ENCODE peak calls at places on chromosomes 13 and 19, in seven cellular contexts. One of them, this sample, is unnamed. For H3K4me1, the result is how much of the 10 kb centered on the place peaks cover.

GRCh38 chr13:112102243-112102642 is 35.3 kb downstream of the SOX1 start:
- DNase-seq in OCI-LY7: no peak
- DNase-seq in CD4-positive, CD25-positive, alpha-beta regulatory T cell: no peak
- DNase-seq in left ventricle myocardium inferior: no peak
- DNase-seq in fibroblast of lung: no peak
- DNase-seq in Karpas-422: peak
- DNase-seq in Peyer's patch: no peak
- DNase-seq in this sample: peak

GRCh38 chr19:56566904-56567273 is 379 bp upstream of the ZNF470 start:
- DNase-seq in OCI-LY7: no peak
- DNase-seq in CD4-positive, CD25-positive, alpha-beta regulatory T cell: peak
- DNase-seq in left ventricle myocardium inferior: peak
- DNase-seq in fibroblast of lung: peak
- DNase-seq in Karpas-422: no peak
- DNase-seq in Peyer's patch: no peak
- DNase-seq in this sample: peak

GRCh38 chr13:91802957-91803356 is 404.5 kb downstream of the GPC5 start:
- DNase-seq in OCI-LY7: no peak
- DNase-seq in CD4-positive, CD25-positive, alpha-beta regulatory T cell: no peak
- DNase-seq in left ventricle myocardium inferior: no peak
- DNase-seq in fibroblast of lung: no peak
- DNase-seq in Karpas-422: no peak
- DNase-seq in Peyer's patch: no peak
- DNase-seq in this sample: no peak

GRCh38 chr13:63855457-63856118 is 2439.9 kb upstream of the PCDH20 start:
- DNase-seq in OCI-LY7: no peak
- DNase-seq in CD4-positive, CD25-positive, alpha-beta regulatory T cell: no peak
- DNase-seq in left ventricle myocardium inferior: no peak
- DNase-seq in fibroblast of lung: no peak
- DNase-seq in Karpas-422: no peak
- DNase-seq in Peyer's patch: no peak
- DNase-seq in this sample: no peak

GRCh38 chr13:36998624-36999041 is 507 bp downstream of the ALG5 start:
- DNase-seq in OCI-LY7: peak
- DNase-seq in CD4-positive, CD25-positive, alpha-beta regulatory T cell: no peak
- DNase-seq in left ventricle myocardium inferior: peak
- DNase-seq in fibroblast of lung: no peak
- DNase-seq in Karpas-422: peak
- DNase-seq in Peyer's patch: peak
- DNase-seq in this sample: peak

GRCh38 chr13:112052213-112052612 is 14.7 kb upstream of the SOX1 start:
- DNase-seq in OCI-LY7: no peak
- DNase-seq in CD4-positive, CD25-positive, alpha-beta regulatory T cell: no peak
- DNase-seq in left ventricle myocardium inferior: no peak
- DNase-seq in fibroblast of lung: no peak
- DNase-seq in Karpas-422: no peak
- DNase-seq in Peyer's patch: no peak
- DNase-seq in this sample: no peak

GRCh38 chr13:99677388-99677951 is 176.2 kb downstream of the TM9SF2 start:
- DNase-seq in OCI-LY7: no peak
- DNase-seq in CD4-positive, CD25-positive, alpha-beta regulatory T cell: no peak
- DNase-seq in left ventricle myocardium inferior: no peak
- DNase-seq in fibroblast of lung: peak
- DNase-seq in Karpas-422: no peak
- DNase-seq in Peyer's patch: no peak
- DNase-seq in this sample: no peak

GRCh38 chr13:97225533-97225932 is 3.4 kb downstream of the MBNL2 start:
- DNase-seq in OCI-LY7: peak
- DNase-seq in CD4-positive, CD25-positive, alpha-beta regulatory T cell: no peak
- DNase-seq in left ventricle myocardium inferior: no peak
- DNase-seq in fibroblast of lung: no peak
- DNase-seq in Karpas-422: no peak
- DNase-seq in Peyer's patch: no peak
- DNase-seq in this sample: peak

GRCh38 chr19:39192846-39193245 is 3.9 kb upstream of the NCCRP1 start:
- DNase-seq in OCI-LY7: no peak
- DNase-seq in CD4-positive, CD25-positive, alpha-beta regulatory T cell: no peak
- DNase-seq in left ventricle myocardium inferior: no peak
- DNase-seq in fibroblast of lung: no peak
- DNase-seq in Karpas-422: no peak
- DNase-seq in Peyer's patch: no peak
- DNase-seq in this sample: no peak

GRCh38 chr13:50403311-50403710 is 388.1 kb downstream of the KCNRG start:
- DNase-seq in OCI-LY7: no peak
- DNase-seq in CD4-positive, CD25-positive, alpha-beta regulatory T cell: no peak
- DNase-seq in left ventricle myocardium inferior: no peak
- DNase-seq in fibroblast of lung: no peak
- DNase-seq in Karpas-422: peak
- DNase-seq in Peyer's patch: no peak
- DNase-seq in this sample: no peak

GRCh38 chr13:113117956-113118327 is 4.7 kb upstream of the F10 start:
- DNase-seq in OCI-LY7: no peak
- DNase-seq in CD4-positive, CD25-positive, alpha-beta regulatory T cell: no peak
- DNase-seq in left ventricle myocardium inferior: no peak
- DNase-seq in fibroblast of lung: no peak
- DNase-seq in Karpas-422: no peak
- DNase-seq in Peyer's patch: no peak
- DNase-seq in this sample: no peak

GRCh38 chr19:3743486-3743885 is 18.0 kb downstream of the APBA3 start:
- DNase-seq in OCI-LY7: peak
- DNase-seq in CD4-positive, CD25-positive, alpha-beta regulatory T cell: no peak
- DNase-seq in left ventricle myocardium inferior: no peak
- DNase-seq in fibroblast of lung: no peak
- DNase-seq in Karpas-422: peak
- DNase-seq in Peyer's patch: no peak
- DNase-seq in this sample: no peak

GRCh38 chr19:40594657-40595077 is 6.5 kb upstream of the LTBP4 start:
- DNase-seq in OCI-LY7: no peak
- DNase-seq in CD4-positive, CD25-positive, alpha-beta regulatory T cell: no peak
- DNase-seq in left ventricle myocardium inferior: no peak
- DNase-seq in fibroblast of lung: no peak
- DNase-seq in Karpas-422: no peak
- DNase-seq in Peyer's patch: no peak
- DNase-seq in this sample: no peak

GRCh38 chr13:97253581-97254293 is 31.6 kb downstream of the MBNL2 start:
- DNase-seq in OCI-LY7: no peak
- DNase-seq in CD4-positive, CD25-positive, alpha-beta regulatory T cell: no peak
- DNase-seq in left ventricle myocardium inferior: no peak
- DNase-seq in fibroblast of lung: no peak
- DNase-seq in Karpas-422: no peak
- DNase-seq in Peyer's patch: no peak
- DNase-seq in this sample: no peak

GRCh38 chr13:46641274-46642081 is 88.5 kb downstream of the LRCH1 start:
- DNase-seq in OCI-LY7: no peak
- DNase-seq in CD4-positive, CD25-positive, alpha-beta regulatory T cell: no peak
- DNase-seq in left ventricle myocardium inferior: peak
- DNase-seq in fibroblast of lung: no peak
- DNase-seq in Karpas-422: no peak
- DNase-seq in Peyer's patch: no peak
- DNase-seq in this sample: no peak

GRCh38 chr19:58515259-58515658 is 3.5 kb upstream of the SLC27A5 start:
- DNase-seq in OCI-LY7: no peak
- DNase-seq in CD4-positive, CD25-positive, alpha-beta regulatory T cell: no peak
- DNase-seq in left ventricle myocardium inferior: no peak
- DNase-seq in fibroblast of lung: no peak
- DNase-seq in Karpas-422: peak
- DNase-seq in Peyer's patch: no peak
- DNase-seq in this sample: no peak

GRCh38 chr19:33100894-33101644 is 20.1 kb downstream of the GPATCH1 start:
- DNase-seq in OCI-LY7: no peak
- DNase-seq in CD4-positive, CD25-positive, alpha-beta regulatory T cell: no peak
- DNase-seq in left ventricle myocardium inferior: no peak
- DNase-seq in fibroblast of lung: no peak
- DNase-seq in Karpas-422: no peak
- DNase-seq in Peyer's patch: peak
- DNase-seq in this sample: peak

GRCh38 chr13:83819611-83820010 is 62.7 kb downstream of the SLITRK1 start:
- DNase-seq in OCI-LY7: no peak
- DNase-seq in CD4-positive, CD25-positive, alpha-beta regulatory T cell: no peak
- DNase-seq in left ventricle myocardium inferior: no peak
- DNase-seq in fibroblast of lung: peak
- DNase-seq in Karpas-422: no peak
- DNase-seq in Peyer's patch: no peak
- DNase-seq in this sample: no peak

GRCh38 chr13:46679369-46680180 is 117.4 kb downstream of the ESD start:
- DNase-seq in OCI-LY7: peak
- DNase-seq in CD4-positive, CD25-positive, alpha-beta regulatory T cell: no peak
- DNase-seq in left ventricle myocardium inferior: no peak
- DNase-seq in fibroblast of lung: peak
- DNase-seq in Karpas-422: no peak
- DNase-seq in Peyer's patch: no peak
- DNase-seq in this sample: peak

GRCh38 chr19:4473708-4474503 is 1.8 kb downstream of the HDGFL2 start:
- DNase-seq in OCI-LY7: no peak
- DNase-seq in CD4-positive, CD25-positive, alpha-beta regulatory T cell: no peak
- DNase-seq in left ventricle myocardium inferior: no peak
- DNase-seq in fibroblast of lung: no peak
- DNase-seq in Karpas-422: peak
- DNase-seq in Peyer's patch: no peak
- DNase-seq in this sample: no peak

GRCh38 chr13:113407531-113408393 is 43.8 kb upstream of the GRTP1 start:
- DNase-seq in OCI-LY7: no peak
- DNase-seq in CD4-positive, CD25-positive, alpha-beta regulatory T cell: no peak
- DNase-seq in left ventricle myocardium inferior: no peak
- DNase-seq in fibroblast of lung: no peak
- DNase-seq in Karpas-422: peak
- DNase-seq in Peyer's patch: peak
- DNase-seq in this sample: no peak

GRCh38 chr13:104408733-104409132 is 1342.5 kb upstream of the SLC10A2 start:
- DNase-seq in OCI-LY7: no peak
- DNase-seq in CD4-positive, CD25-positive, alpha-beta regulatory T cell: no peak
- DNase-seq in left ventricle myocardium inferior: no peak
- DNase-seq in fibroblast of lung: peak
- DNase-seq in Karpas-422: no peak
- DNase-seq in Peyer's patch: no peak
- DNase-seq in this sample: no peak

GRCh38 chr19:40191836-40192646 is 815 bp downstream of the MAP3K10 start:
- DNase-seq in OCI-LY7: peak
- DNase-seq in CD4-positive, CD25-positive, alpha-beta regulatory T cell: peak
- DNase-seq in left ventricle myocardium inferior: no peak
- DNase-seq in fibroblast of lung: peak
- DNase-seq in Karpas-422: peak
- DNase-seq in Peyer's patch: no peak
- DNase-seq in this sample: no peak

GRCh38 chr13:21944610-21945009 is 273.7 kb downstream of the FGF9 start:
- DNase-seq in OCI-LY7: no peak
- DNase-seq in CD4-positive, CD25-positive, alpha-beta regulatory T cell: no peak
- DNase-seq in left ventricle myocardium inferior: no peak
- DNase-seq in fibroblast of lung: no peak
- DNase-seq in Karpas-422: no peak
- DNase-seq in Peyer's patch: no peak
- DNase-seq in this sample: no peak
- H3K4me3 ChIP-seq in OCI-LY7: no peak
- H3K4me3 ChIP-seq in CD4-positive, CD25-positive, alpha-beta regulatory T cell: no peak
- H3K4me3 ChIP-seq in left ventricle myocardium inferior: no peak
- H3K4me3 ChIP-seq in fibroblast of lung: no peak
- H3K4me3 ChIP-seq in Karpas-422: no peak
- H3K4me3 ChIP-seq in Peyer's patch: no peak
- H3K4me3 ChIP-seq in this sample: no peak

GRCh38 chr19:41701401-41702075 is 6.9 kb upstream of the CEACAM5 start:
- DNase-seq in OCI-LY7: peak
- DNase-seq in CD4-positive, CD25-positive, alpha-beta regulatory T cell: no peak
- DNase-seq in left ventricle myocardium inferior: no peak
- DNase-seq in fibroblast of lung: no peak
- DNase-seq in Karpas-422: peak
- DNase-seq in Peyer's patch: no peak
- DNase-seq in this sample: peak
- H3K27ac ChIP-seq in OCI-LY7: no peak
- H3K27ac ChIP-seq in CD4-positive, CD25-positive, alpha-beta regulatory T cell: no peak
- H3K27ac ChIP-seq in left ventricle myocardium inferior: no peak
- H3K27ac ChIP-seq in fibroblast of lung: no peak
- H3K27ac ChIP-seq in Karpas-422: no peak
- H3K27ac ChIP-seq in Peyer's patch: no peak
- H3K27ac ChIP-seq in this sample: no peak

DNA sequence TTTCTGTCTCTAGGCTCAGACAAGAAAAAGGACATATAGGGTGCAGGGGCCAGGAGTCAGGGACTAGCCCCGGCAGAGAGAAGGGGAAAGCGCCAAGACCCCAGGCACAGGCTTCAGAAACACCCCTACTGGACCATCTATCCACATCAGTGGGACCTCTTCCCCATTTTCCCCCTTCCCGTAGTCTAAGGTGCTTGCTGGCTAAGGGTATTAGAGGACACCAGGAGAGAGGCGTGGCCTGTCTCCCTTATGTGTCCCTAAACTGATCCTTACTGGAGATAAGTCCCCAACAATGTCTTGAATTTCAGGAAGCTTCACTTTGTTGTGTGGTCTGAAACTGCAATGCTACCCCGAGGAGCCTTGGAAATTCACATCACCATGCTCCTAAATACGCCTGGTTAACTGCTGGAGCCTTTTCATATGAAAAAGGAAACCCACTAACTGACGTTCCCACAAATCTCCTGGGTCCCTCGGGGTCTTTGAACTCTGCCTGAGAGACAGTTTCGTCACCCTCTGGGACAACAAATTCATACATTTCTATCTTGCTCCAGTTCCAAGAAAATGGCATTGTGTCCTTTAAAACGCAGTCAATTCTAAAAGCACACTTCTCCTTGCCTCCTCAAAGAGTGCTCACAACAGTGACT is 197.7 kb downstream of the COL4A1 start:
- DNase-seq in OCI-LY7: no peak
- DNase-seq in CD4-positive, CD25-positive, alpha-beta regulatory T cell: no peak
- DNase-seq in left ventricle myocardium inferior: no peak
- DNase-seq in fibroblast of lung: no peak
- DNase-seq in Karpas-422: no peak
- DNase-seq in Peyer's patch: no peak
- DNase-seq in this sample: no peak
- H3K4me1 ChIP-seq in OCI-LY7: under half
- H3K4me1 ChIP-seq in CD4-positive, CD25-positive, alpha-beta regulatory T cell: under half
- H3K4me1 ChIP-seq in left ventricle myocardium inferior: half or more
- H3K4me1 ChIP-seq in fibroblast of lung: under half
- H3K4me1 ChIP-seq in Karpas-422: under half
- H3K4me1 ChIP-seq in Peyer's patch: under half
- H3K4me1 ChIP-seq in this sample: under half

GRCh38 chr13:40706439-40706838 is 40.0 kb upstream of the FOXO1 start:
- DNase-seq in OCI-LY7: peak
- DNase-seq in CD4-positive, CD25-positive, alpha-beta regulatory T cell: no peak
- DNase-seq in left ventricle myocardium inferior: no peak
- DNase-seq in fibroblast of lung: no peak
- DNase-seq in Karpas-422: no peak
- DNase-seq in Peyer's patch: no peak
- DNase-seq in this sample: no peak
- H3K4me3 ChIP-seq in OCI-LY7: no peak
- H3K4me3 ChIP-seq in CD4-positive, CD25-positive, alpha-beta regulatory T cell: no peak
- H3K4me3 ChIP-seq in left ventricle myocardium inferior: no peak
- H3K4me3 ChIP-seq in fibroblast of lung: no peak
- H3K4me3 ChIP-seq in Karpas-422: no peak
- H3K4me3 ChIP-seq in Peyer's patch: no peak
- H3K4me3 ChIP-seq in this sample: no peak

GRCh38 chr19:43576479-43576878 is 878 bp downstream of the PINLYP start:
- DNase-seq in OCI-LY7: no peak
- DNase-seq in CD4-positive, CD25-positive, alpha-beta regulatory T cell: no peak
- DNase-seq in left ventricle myocardium inferior: no peak
- DNase-seq in fibroblast of lung: no peak
- DNase-seq in Karpas-422: no peak
- DNase-seq in Peyer's patch: no peak
- DNase-seq in this sample: no peak
- H3K27ac ChIP-seq in OCI-LY7: no peak
- H3K27ac ChIP-seq in CD4-positive, CD25-positive, alpha-beta regulatory T cell: no peak
- H3K27ac ChIP-seq in left ventricle myocardium inferior: no peak
- H3K27ac ChIP-seq in fibroblast of lung: peak
- H3K27ac ChIP-seq in Karpas-422: no peak
- H3K27ac ChIP-seq in Peyer's patch: no peak
- H3K27ac ChIP-seq in this sample: no peak